ENCODE peak calls at places on chromosomes 5 and 9, in six cellular contexts. J, T, M, G, R and I are unnamed samples. For H3K4me1, the result is how much of the 10 kb centered on the place peaks cover.

GRCh38 chr9:124038790-124039633 is 27.4 kb downstream of the LHX2 start:
- DNase-seq in M (no peak), G (no peak), R (no peak), J (peak), T (no peak), I (no peak)

GRCh38 chr5:119582987-119583386 is 46.4 kb upstream of the FAM170A start:
- DNase-seq in R (no peak), T (no peak), G (no peak), J (no peak), M (peak), I (no peak)

GRCh38 chr5:169467382-169467781 is 116.2 kb upstream of the SPDL1 start:
- DNase-seq in R (no peak), J (no peak), G (no peak), M (no peak), T (no peak), I (no peak)

GRCh38 chr5:151825445-151825844 is 53.7 kb downstream of the G3BP1 start:
- DNase-seq in G (no peak), R (peak), J (peak), M (peak), T (peak), I (peak)

GRCh38 chr9:134689320-134690181 is 47.9 kb downstream of the COL5A1 start:
- DNase-seq in M (peak), T (peak), G (no peak), R (peak), J (peak), I (peak)

GRCh38 chr5:6905883-6906282 is 192.7 kb downstream of the TENT4A start:
- DNase-seq in J (no peak), T (no peak), M (no peak), R (no peak), G (no peak), I (no peak)

GRCh38 chr5:33997331-33997983 is 10.4 kb downstream of the AMACR start:
- DNase-seq in J (peak), M (peak), T (peak), G (no peak), R (peak), I (peak)

GRCh38 chr5:53035868-53036381 is 46.8 kb downstream of the ITGA2 start:
- DNase-seq in M (peak), T (no peak), J (peak), R (no peak), G (no peak), I (no peak)

GRCh38 chr5:68482199-68482598 is 266.6 kb downstream of the PIK3R1 start:
- DNase-seq in R (no peak), T (no peak), J (no peak), M (no peak), G (no peak), I (no peak)

GRCh38 chr5:33379757-33380156 is 61.0 kb upstream of the TARS1 start:
- DNase-seq in M (peak), G (no peak), T (peak), J (no peak), R (no peak), I (no peak)

GRCh38 chr5:139639619-139640431 is 8.3 kb upstream of the CXXC5 start:
- DNase-seq in T (no peak), J (no peak), R (peak), M (no peak), G (no peak), I (no peak)
- H3K4me1 ChIP-seq in T (half or more), J (half or more), R (half or more), M (half or more), G (half or more), I (under half)

DNA sequence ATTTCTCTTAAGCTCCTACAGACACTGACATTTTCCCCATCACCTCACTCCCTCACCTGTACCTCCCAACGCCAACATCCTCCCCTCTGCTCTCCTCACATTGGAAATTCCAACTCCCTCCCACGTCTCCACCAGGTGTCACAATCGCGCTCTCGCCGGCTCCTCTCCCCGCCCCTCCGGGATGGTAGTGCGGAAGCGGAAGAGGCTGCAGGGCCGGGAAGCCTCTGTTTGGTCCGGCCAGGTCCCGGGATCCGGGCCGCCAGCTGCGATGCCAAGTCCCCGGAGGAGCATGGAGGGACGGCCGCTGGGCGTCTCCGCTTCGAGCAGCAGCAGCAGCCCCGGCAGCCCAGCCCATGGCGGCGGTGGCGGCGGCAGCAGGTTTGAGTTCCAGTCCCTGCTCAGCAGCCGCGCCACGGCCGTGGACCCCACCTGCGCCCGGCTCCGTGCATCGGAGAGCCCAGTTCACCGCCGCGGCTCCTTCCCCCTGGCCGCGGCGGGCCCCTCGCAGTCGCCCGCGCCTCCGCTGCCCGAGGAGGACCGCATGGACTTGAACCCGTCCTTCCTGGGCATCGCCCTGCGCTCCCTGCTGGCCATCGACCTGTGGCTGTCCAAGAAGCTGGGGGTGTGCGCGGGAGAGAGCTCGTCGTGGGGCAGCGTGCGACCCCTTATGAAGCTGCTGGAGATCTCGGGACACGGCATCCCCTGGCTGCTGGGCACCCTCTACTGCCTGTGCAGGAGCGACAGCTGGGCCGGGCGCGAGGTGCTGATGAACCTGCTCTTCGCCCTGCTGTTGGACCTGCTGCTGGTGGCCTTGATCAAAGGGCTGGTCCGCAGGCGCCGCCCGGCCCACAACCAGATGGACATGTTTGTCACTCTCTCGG is at the start of gene PLPP6:
- DNase-seq in R (peak), M (peak), G (peak), J (peak), T (peak), I (peak)
- H3K27ac ChIP-seq in R (peak), M (peak), G (peak), J (peak), T (peak), I (peak)

GRCh38 chr5:159908201-159908940 is 7.9 kb upstream of the ADRA1B start:
- DNase-seq in J (no peak), M (peak), T (no peak), G (no peak), R (no peak), I (no peak)
- H3K4me1 ChIP-seq in J (half or more), M (under half), T (under half), G (under half), R (under half), I (under half)

DNA sequence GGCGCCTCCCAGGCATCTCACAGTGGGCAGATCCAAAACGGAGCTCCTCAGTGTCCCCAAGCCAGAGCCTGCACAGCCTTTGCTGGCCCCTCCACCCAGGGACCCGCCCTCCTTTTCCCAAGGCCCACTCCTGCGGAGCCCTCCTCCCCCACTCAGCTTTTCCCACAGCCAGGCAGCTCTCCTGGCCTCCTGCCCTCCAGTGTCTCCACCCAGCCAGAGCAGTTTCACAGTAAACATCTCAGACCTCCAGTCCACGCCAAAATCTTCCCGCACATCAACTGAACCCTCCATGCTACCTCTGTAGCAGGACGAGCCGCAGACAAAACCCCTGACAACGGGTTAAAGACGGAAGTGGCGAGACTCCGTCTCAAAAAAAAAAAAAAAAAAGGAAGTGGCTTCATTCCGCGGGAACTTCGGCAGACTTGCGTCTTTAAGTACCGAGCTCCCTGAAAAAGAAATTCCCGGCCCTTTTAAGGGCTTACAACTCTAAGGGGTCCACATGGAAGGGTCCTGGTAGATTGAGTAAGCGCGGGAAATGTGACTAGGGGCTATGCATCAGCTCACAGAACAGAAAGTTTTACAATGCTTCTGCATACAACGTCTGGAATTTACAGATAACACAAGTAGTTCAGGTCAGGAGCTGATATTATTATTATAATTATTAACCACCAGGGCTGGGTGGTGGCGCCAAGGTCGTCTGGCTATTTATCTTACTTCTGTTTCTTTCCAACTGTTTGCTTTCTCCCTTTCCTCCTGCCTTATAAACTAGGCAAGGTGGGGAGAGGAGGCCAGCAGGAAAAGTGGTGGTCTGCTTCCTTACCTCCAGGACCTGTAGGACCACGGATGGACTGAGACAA is 11.4 kb upstream of the GRIN1 start:
- DNase-seq in J (no peak), G (no peak), M (no peak), T (no peak), R (peak), I (peak)
- H3K27ac ChIP-seq in J (peak), G (peak), M (no peak), T (no peak), R (peak), I (peak)

GRCh38 chr9:27393054-27393846 is 96.3 kb upstream of the EQTN start:
- DNase-seq in R (no peak), T (no peak), G (no peak), M (no peak), J (no peak), I (no peak)

GRCh38 chr9:27394826-27395201 is 97.9 kb upstream of the EQTN start:
- DNase-seq in G (no peak), M (no peak), R (no peak), J (no peak), T (no peak), I (no peak)

GRCh38 chr9:27394154-27394825 is 97.3 kb upstream of the EQTN start:
- DNase-seq in R (no peak), T (no peak), J (no peak), G (no peak), M (no peak), I (no peak)

GRCh38 chr9:27391495-27391894 is 94.5 kb upstream of the EQTN start:
- DNase-seq in R (no peak), M (no peak), J (no peak), G (no peak), T (no peak), I (no peak)

DNA sequence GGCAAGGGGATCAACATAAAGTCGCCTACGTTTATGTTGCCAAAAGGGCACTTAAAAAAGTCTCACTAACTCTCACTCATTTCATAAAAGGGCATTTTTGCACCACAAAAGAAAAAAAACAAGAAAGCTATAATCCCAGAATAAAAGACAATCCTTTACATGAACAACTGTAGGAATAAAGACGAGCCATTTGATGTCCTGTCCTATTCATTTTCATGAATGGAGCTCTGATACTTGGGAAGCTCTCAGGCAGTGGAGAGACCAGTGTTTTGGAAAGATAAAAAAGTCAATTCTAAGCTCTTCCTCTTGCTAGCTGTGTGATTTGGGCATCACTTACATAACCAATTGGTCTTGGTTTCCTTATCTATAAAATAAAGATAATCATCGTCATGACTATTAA is 95.5 kb upstream of the EQTN start:
- DNase-seq in G (no peak), R (no peak), T (no peak), J (no peak), M (no peak), I (no peak)
- H3K4me1 ChIP-seq in G (under half), R (under half), T (under half), J (under half), M (under half), I (under half)

GRCh38 chr5:156912869-156913268 is 50.2 kb downstream of the TIMD4 start:
- DNase-seq in G (no peak), T (no peak), R (no peak), M (no peak), J (no peak), I (no peak)

GRCh38 chr5:156914371-156914737 is 48.7 kb downstream of the TIMD4 start:
- DNase-seq in G (no peak), J (no peak), M (no peak), R (no peak), T (no peak), I (no peak)

GRCh38 chr5:156913355-156913718 is 49.7 kb downstream of the TIMD4 start:
- DNase-seq in R (no peak), T (no peak), J (no peak), G (no peak), M (peak), I (no peak)

GRCh38 chr5:156918311-156918845 is 44.6 kb downstream of the TIMD4 start:
- DNase-seq in R (no peak), M (no peak), J (no peak), G (no peak), T (no peak), I (no peak)

DNA sequence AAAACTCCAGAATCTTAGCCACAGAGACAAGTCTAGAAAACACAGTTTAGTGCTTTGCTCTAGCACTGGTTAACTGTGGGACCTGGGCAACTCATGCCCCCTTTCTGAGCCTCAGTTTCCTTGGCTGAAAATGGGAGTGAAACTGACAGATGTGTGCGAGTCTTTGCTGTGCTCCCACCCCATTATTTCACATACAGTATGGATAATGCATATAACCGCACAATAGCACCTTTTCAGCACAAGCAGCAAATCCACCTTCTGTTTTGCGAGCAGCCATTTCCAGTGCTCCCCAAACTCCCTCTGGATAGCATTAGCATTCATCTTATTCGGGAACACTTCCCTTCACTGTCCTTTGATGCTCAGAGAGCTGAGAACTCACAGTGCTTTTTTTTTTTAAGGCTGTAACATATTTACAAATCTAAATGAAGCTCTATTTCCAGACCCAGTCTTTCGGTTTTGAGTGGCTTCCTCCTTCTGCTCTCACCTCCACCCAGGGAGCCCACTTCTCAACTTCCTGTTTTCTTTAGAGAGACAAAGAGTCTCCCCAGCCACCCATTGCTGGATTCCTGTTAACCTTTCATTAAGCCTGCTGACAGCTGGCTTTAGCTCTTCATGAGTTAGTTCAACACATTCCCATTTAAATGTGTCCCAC is 49.2 kb downstream of the TIMD4 start:
- DNase-seq in J (no peak), R (no peak), G (no peak), T (no peak), M (peak), I (no peak)
- H3K27ac ChIP-seq in J (no peak), R (no peak), G (no peak), T (no peak), M (peak), I (no peak)

GRCh38 chr9:113523421-113524141 is 60.1 kb downstream of the RGS3 start:
- DNase-seq in M (no peak), G (no peak), T (no peak), R (no peak), J (no peak), I (peak)
- H3K4me1 ChIP-seq in M (under half), G (under half), T (under half), R (under half), J (under half), I (under half)

DNA sequence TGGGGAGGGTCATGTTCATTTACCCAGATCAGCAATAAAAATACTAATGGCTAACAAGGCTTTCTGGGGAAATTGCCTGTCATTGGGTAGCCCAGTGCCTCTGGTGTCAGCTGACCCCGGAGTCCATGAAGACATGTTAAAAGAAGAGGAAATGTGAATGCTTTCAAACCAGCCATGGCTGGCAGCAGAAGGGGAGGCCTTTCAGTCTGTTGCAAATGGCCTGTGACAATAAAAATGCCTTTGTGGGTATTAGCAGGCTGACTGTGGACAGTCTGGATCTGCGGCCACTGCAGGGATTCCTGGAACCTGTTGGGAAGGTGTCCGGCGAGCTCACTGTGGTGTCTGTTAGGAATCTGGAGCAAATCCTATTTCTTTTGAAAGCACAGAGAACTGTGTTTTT is 7.5 kb downstream of the ABL1 start:
- DNase-seq in M (no peak), R (no peak), T (no peak), G (no peak), J (no peak), I (no peak)
- H3K27ac ChIP-seq in M (no peak), R (no peak), T (no peak), G (peak), J (no peak), I (no peak)

GRCh38 chr9:94867842-94868312 is 141.4 kb downstream of the AOPEP start:
- DNase-seq in G (no peak), T (no peak), M (no peak), J (peak), R (no peak), I (no peak)

GRCh38 chr9:94867281-94867841 is 140.9 kb downstream of the AOPEP start:
- DNase-seq in M (peak), J (peak), T (peak), R (peak), G (no peak), I (peak)

GRCh38 chr9:94869415-94869838 is 142.9 kb downstream of the AOPEP start:
- DNase-seq in J (no peak), M (no peak), R (no peak), G (no peak), T (no peak), I (no peak)

GRCh38 chr9:94866770-94867169 is 140.3 kb downstream of the AOPEP start:
- DNase-seq in M (no peak), J (no peak), G (no peak), T (no peak), R (no peak), I (no peak)

GRCh38 chr9:94868462-94868861 is 142.0 kb downstream of the AOPEP start:
- DNase-seq in J (no peak), M (no peak), G (no peak), R (no peak), T (no peak), I (no peak)
- H3K4me1 ChIP-seq in J (half or more), M (under half), G (under half), R (under half), T (half or more), I (under half)